ENCODE peak calls at places on chromosomes 6 and 20, in seven cellular contexts. P, Z, C, L, E, S and F are unnamed samples.

GRCh38 chr6:138774370-138774769 is 801 bp downstream of the CCDC28A start:
- DNase-seq in E (no peak), S (no peak), P (no peak), Z (no peak), L (no peak), C (no peak), F (no peak)

GRCh38 chr6:30824698-30825097 is 59.6 kb upstream of the DDR1 start:
- DNase-seq in E (no peak), Z (no peak), C (no peak), P (no peak), L (no peak), S (no peak), F (no peak)

GRCh38 chr6:158560787-158561246 is 926 bp downstream of the TMEM181 start:
- DNase-seq in Z (no peak), S (peak), E (peak), L (no peak), P (peak), C (peak), F (no peak)

GRCh38 chr6:71482742-71483141 is 194.1 kb downstream of the OGFRL1 start:
- DNase-seq in S (no peak), P (peak), Z (no peak), E (no peak), L (no peak), C (no peak), F (no peak)

GRCh38 chr6:4883298-4883697 is 107.1 kb downstream of the CDYL start:
- DNase-seq in C (no peak), L (no peak), S (no peak), E (no peak), P (no peak), Z (no peak), F (no peak)

GRCh38 chr6:77657365-77657764 is 4.5 kb downstream of the MEI4 start:
- DNase-seq in L (no peak), P (no peak), S (no peak), C (no peak), E (no peak), Z (no peak), F (no peak)

GRCh38 chr6:13014551-13015378 is 298.2 kb downstream of the PHACTR1 start:
- DNase-seq in Z (no peak), C (no peak), P (no peak), S (no peak), E (no peak), L (no peak), F (no peak)

GRCh38 chr6:167735498-167736201 is 91.1 kb upstream of the AFDN start:
- DNase-seq in C (no peak), E (no peak), S (no peak), P (no peak), L (no peak), Z (no peak), F (no peak)

GRCh38 chr20:23656372-23656771 is 18.6 kb upstream of the CST3 start:
- DNase-seq in E (no peak), P (no peak), S (no peak), Z (no peak), L (no peak), C (no peak), F (no peak)

GRCh38 chr20:31496761-31497295 is 17.4 kb upstream of the HM13 start:
- DNase-seq in L (no peak), Z (no peak), P (no peak), C (no peak), E (no peak), S (no peak), F (no peak)

GRCh38 chr20:7091655-7092054 is 324.2 kb downstream of the BMP2 start:
- DNase-seq in S (no peak), L (no peak), E (no peak), P (no peak), C (no peak), Z (no peak), F (no peak)

GRCh38 chr6:131995924-131996323 is 44.8 kb upstream of the CCN2 start:
- DNase-seq in P (peak), Z (no peak), C (no peak), S (no peak), L (peak), E (no peak), F (peak)

GRCh38 chr6:151431336-151431735 is 20.6 kb downstream of the RMND1 start:
- DNase-seq in C (no peak), S (no peak), Z (no peak), P (no peak), E (no peak), L (no peak), F (no peak)

GRCh38 chr6:85516168-85516567 is 66.3 kb downstream of the NT5E start:
- DNase-seq in Z (no peak), C (no peak), P (no peak), E (no peak), L (no peak), S (no peak), F (no peak)

GRCh38 chr6:51025082-51025777 is 206.6 kb downstream of the TFAP2B start:
- DNase-seq in L (no peak), P (no peak), E (no peak), S (no peak), C (no peak), Z (no peak), F (peak)

GRCh38 chr6:116118608-116119007 is 7.3 kb downstream of the COL10A1 start:
- DNase-seq in Z (no peak), L (no peak), S (no peak), P (no peak), E (no peak), C (no peak), F (no peak)

GRCh38 chr6:55543633-55544309 is 35.2 kb downstream of the HMGCLL1 start:
- DNase-seq in C (no peak), L (no peak), P (no peak), Z (no peak), E (no peak), S (no peak), F (no peak)

GRCh38 chr20:45407067-45407745 is 883 bp upstream of the DBNDD2 start:
- DNase-seq in Z (no peak), S (no peak), E (no peak), L (no peak), C (no peak), P (peak), F (no peak)

GRCh38 chr6:159343709-159344108 is 174.5 kb downstream of the FNDC1 start:
- DNase-seq in L (no peak), C (no peak), Z (no peak), E (no peak), P (no peak), S (no peak), F (no peak)

GRCh38 chr20:6668546-6668945 is 98.9 kb upstream of the BMP2 start:
- DNase-seq in S (no peak), P (no peak), L (no peak), Z (no peak), C (no peak), E (no peak), F (no peak)

GRCh38 chr6:34036357-34037069 is 109.4 kb downstream of the GRM4 start:
- DNase-seq in P (no peak), S (no peak), C (no peak), Z (no peak), E (no peak), L (no peak), F (no peak)

GRCh38 chr6:32580593-32580992 is 9.1 kb downstream of the HLA-DRB1 start:
- DNase-seq in L (no peak), Z (no peak), E (no peak), P (no peak), S (no peak), C (no peak), F (no peak)

GRCh38 chr6:25519856-25520255 is 132.2 kb upstream of the SCGN start:
- DNase-seq in C (no peak), L (no peak), S (no peak), Z (no peak), E (no peak), P (no peak), F (no peak)

GRCh38 chr6:149862901-149863595 is 1.1 kb downstream of the LRP11 start:
- DNase-seq in S (peak), L (no peak), P (peak), Z (peak), C (peak), E (peak), F (no peak)

GRCh38 chr20:18666803-18667460 is 79.1 kb downstream of the DTD1 start:
- DNase-seq in L (no peak), C (no peak), P (no peak), E (no peak), Z (no peak), S (no peak), F (no peak)

GRCh38 chr6:20200761-20201160 is 11.5 kb downstream of the MBOAT1 start:
- DNase-seq in E (no peak), C (no peak), P (peak), L (no peak), Z (no peak), S (no peak), F (no peak)

GRCh38 chr6:44855562-44856494 is 468.3 kb downstream of the CDC5L start:
- DNase-seq in L (no peak), Z (no peak), E (no peak), C (no peak), S (no peak), P (peak), F (no peak)

GRCh38 chr20:2659547-2659946 is 4.5 kb downstream of the IDH3B start:
- DNase-seq in C (no peak), S (no peak), Z (no peak), E (no peak), L (no peak), P (no peak), F (no peak)

GRCh38 chr20:1472556-1473243 is 6.1 kb upstream of the NSFL1C start:
- DNase-seq in P (no peak), L (no peak), E (no peak), C (peak), Z (no peak), S (peak), F (no peak)

GRCh38 chr20:1474325-1474724 is 7.7 kb upstream of the NSFL1C start:
- DNase-seq in S (no peak), C (no peak), E (no peak), L (no peak), Z (no peak), P (no peak), F (no peak)

GRCh38 chr20:1473244-1473635 is 6.6 kb upstream of the NSFL1C start:
- DNase-seq in S (no peak), L (no peak), C (no peak), E (no peak), Z (no peak), P (no peak), F (no peak)

GRCh38 chr20:1473821-1474220 is 7.2 kb upstream of the NSFL1C start:
- DNase-seq in S (no peak), Z (no peak), P (no peak), E (no peak), C (no peak), L (no peak), F (no peak)

DNA sequence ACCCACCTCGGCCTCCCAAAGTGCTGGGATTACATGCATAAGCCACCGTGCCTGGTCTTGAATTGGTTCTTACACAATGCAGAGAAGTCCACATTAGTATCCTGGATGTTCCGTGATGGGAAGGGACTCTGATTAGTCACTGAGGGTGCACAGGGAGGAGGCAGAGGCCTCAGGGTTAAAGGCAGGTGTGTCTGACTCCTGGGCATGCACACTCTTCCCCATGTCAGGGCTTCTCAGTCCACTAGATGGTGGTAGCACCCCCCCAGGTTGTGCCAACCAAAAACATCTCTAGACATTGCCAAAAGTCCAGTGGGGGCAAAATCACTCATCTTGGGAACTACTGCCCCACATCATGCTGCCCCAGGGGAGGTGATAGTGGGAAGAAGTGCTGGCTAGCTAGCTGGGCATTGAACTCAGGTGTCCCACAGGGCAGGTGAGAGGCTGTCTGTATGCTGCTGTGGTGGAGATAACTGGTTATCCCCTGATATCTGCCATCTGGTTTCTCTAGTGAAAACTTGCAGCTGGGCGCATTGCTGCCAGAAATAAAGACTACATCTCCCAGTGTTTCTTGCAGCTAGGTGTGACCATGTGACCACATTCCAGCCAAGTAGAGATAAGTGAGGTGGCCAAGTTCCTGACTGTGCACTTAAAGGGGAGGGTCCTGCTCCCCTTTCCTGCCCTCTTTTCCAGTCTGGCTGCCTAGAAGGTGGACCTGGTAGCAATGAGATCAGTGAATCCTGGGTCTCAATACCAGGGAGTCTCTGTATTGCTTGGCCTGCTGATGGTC is 8.4 kb upstream of the NSFL1C start:
- DNase-seq in C (peak), E (no peak), Z (no peak), S (peak), L (no peak), P (no peak), F (no peak)
- TF ChIP-seq CTCF in C (no peak), E (peak), Z (no peak), S (peak), L (peak), P (no peak), F (peak)

DNA sequence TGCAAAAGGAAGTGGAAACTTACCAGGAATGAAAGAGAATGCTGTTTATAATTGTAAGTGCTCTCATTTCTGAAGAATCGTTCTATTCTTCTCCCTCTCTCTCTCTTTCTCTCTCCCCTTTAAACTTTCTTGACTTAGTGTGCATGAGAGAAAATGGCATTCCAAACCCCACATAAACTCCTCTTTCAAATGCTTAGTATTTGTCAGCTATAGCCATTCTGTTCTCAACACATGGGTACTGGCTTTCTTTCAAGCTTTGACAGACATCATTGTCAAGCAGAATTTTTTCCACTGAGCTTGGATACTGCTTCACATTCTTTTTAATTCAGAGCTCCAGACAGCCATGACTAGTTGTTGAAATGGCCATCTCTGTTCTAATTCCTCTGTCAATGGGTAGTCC is 51.1 kb upstream of the PREP start:
- DNase-seq in E (no peak), P (no peak), S (no peak), L (no peak), C (no peak), Z (no peak), F (no peak)
- H3K27ac ChIP-seq in E (peak), P (no peak), S (no peak), L (no peak), C (no peak), Z (peak), F (no peak)

GRCh38 chr6:143934867-143935266 is 70.6 kb downstream of the ZC2HC1B start:
- DNase-seq in L (no peak), C (no peak), E (no peak), Z (no peak), P (no peak), S (no peak), F (no peak)
- TF ChIP-seq CTCF in L (no peak), C (no peak), E (no peak), Z (no peak), P (no peak), S (no peak), F (no peak)

GRCh38 chr20:48827880-48828733 is at the start of gene PREX1:
- DNase-seq in L (peak), Z (peak), C (peak), E (peak), P (peak), S (peak), F (no peak)

GRCh38 chr20:48829940-48830339 is 2.1 kb upstream of the PREX1 start:
- DNase-seq in L (no peak), C (no peak), S (no peak), E (no peak), P (no peak), Z (no peak), F (no peak)

GRCh38 chr20:48830826-48831318 is 3.1 kb upstream of the PREX1 start:
- DNase-seq in C (no peak), P (no peak), L (no peak), S (no peak), Z (no peak), E (no peak), F (no peak)

GRCh38 chr20:48826883-48827771 is 672 bp downstream of the PREX1 start:
- DNase-seq in Z (peak), S (peak), L (no peak), P (peak), E (peak), C (peak), F (no peak)

DNA sequence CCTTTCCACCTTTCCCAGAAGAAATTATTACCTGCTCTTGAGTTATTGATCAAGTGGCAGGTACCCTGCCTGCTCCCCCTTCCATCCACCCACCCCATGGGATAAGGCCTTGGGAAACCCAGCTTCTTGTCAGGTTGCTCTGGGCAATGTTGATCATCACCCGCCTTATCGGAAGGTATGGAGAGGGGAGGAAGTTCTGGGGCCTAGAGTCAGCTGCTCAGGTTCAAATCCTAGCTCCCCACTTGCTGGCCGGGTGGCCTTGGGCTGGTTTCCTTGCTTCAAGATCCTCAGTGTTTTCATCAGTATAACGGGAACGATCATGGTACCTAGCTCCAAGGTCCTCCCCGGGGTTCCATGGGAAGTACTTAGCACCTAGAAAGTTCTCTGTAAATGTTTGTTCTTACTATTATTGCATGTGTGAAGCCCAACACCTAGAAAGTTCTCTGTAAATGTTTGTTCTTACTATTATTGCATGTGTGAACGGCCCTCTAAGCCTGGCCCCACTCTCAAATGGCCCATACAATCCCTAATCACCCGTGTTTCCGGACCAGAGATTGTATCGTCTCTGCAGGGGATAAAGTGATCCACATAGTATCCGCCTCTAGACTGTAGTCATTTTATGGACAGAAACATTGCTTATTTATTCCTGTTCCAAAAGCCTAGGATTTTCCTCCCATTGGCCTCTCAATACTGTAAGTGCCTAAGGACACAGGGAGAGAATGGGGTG is 1.1 kb upstream of the PREX1 start:
- DNase-seq in Z (no peak), P (no peak), C (no peak), S (no peak), L (peak), E (no peak), F (no peak)
- H3K27ac ChIP-seq in Z (peak), P (no peak), C (peak), S (peak), L (peak), E (no peak), F (peak)

GRCh38 chr6:75757295-75757694 is 8.3 kb downstream of the MYO6 start:
- DNase-seq in C (no peak), E (no peak), L (no peak), S (no peak), P (no peak), Z (no peak), F (no peak)
- TF ChIP-seq CTCF in C (no peak), E (no peak), L (no peak), S (no peak), P (no peak), Z (no peak), F (no peak)

GRCh38 chr6:6004147-6004995 is 2.4 kb downstream of the NRN1 start:
- DNase-seq in E (no peak), L (no peak), C (peak), S (no peak), P (peak), Z (no peak), F (no peak)

GRCh38 chr6:6002005-6002808 is 4.5 kb downstream of the NRN1 start:
- DNase-seq in C (no peak), S (no peak), L (no peak), E (no peak), P (no peak), Z (no peak), F (no peak)

GRCh38 chr6:6001443-6001842 is 5.3 kb downstream of the NRN1 start:
- DNase-seq in Z (no peak), P (no peak), E (no peak), C (no peak), S (no peak), L (no peak), F (no peak)

GRCh38 chr6:6002809-6003333 is 3.9 kb downstream of the NRN1 start:
- DNase-seq in L (no peak), E (no peak), S (no peak), P (no peak), Z (no peak), C (no peak), F (no peak)

GRCh38 chr6:6003334-6004146 is 3.2 kb downstream of the NRN1 start:
- DNase-seq in P (no peak), L (no peak), S (no peak), Z (no peak), C (peak), E (no peak), F (no peak)
- H3K27ac ChIP-seq in P (no peak), L (peak), S (no peak), Z (no peak), C (peak), E (no peak), F (no peak)